ENCODE peak calls at places on chromosome 13, in ten cellular contexts. One of them, this sample, is unnamed.

GRCh38 chr13:100650321-100650720 is 24.3 kb downstream of the TMTC4 start:
- DNase-seq in cardiac muscle cell: no peak
- DNase-seq in lower lobe of right lung: no peak
- DNase-seq in neural progenitor cell: no peak
- DNase-seq in IMR-90: no peak
- DNase-seq in testis: no peak
- DNase-seq in OCI-LY7: no peak
- DNase-seq in upper lobe of left lung: no peak
- DNase-seq in hepatocyte: no peak
- DNase-seq in transverse colon: no peak
- DNase-seq in this sample: no peak

GRCh38 chr13:110107568-110108347 is 199.2 kb downstream of the COL4A1 start:
- DNase-seq in upper lobe of left lung: no peak
- DNase-seq in lower lobe of right lung: no peak
- DNase-seq in transverse colon: no peak
- DNase-seq in testis: no peak
- DNase-seq in neural progenitor cell: peak; percentile 61
- DNase-seq in cardiac muscle cell: no peak
- DNase-seq in IMR-90: no peak
- DNase-seq in OCI-LY7: no peak
- DNase-seq in hepatocyte: no peak
- DNase-seq in this sample: no peak

GRCh38 chr13:83538636-83539035 is 343.6 kb downstream of the SLITRK1 start:
- DNase-seq in neural progenitor cell: no peak
- DNase-seq in testis: no peak
- DNase-seq in transverse colon: no peak
- DNase-seq in upper lobe of left lung: no peak
- DNase-seq in OCI-LY7: no peak
- DNase-seq in hepatocyte: no peak
- DNase-seq in lower lobe of right lung: no peak
- DNase-seq in IMR-90: no peak
- DNase-seq in cardiac muscle cell: no peak
- DNase-seq in this sample: no peak

GRCh38 chr13:78608705-78609463 is 5.5 kb upstream of the POU4F1 start:
- DNase-seq in neural progenitor cell: peak; percentile 58
- DNase-seq in lower lobe of right lung: no peak
- DNase-seq in upper lobe of left lung: no peak
- DNase-seq in testis: no peak
- DNase-seq in hepatocyte: no peak
- DNase-seq in OCI-LY7: no peak
- DNase-seq in cardiac muscle cell: no peak
- DNase-seq in IMR-90: no peak
- DNase-seq in transverse colon: no peak
- DNase-seq in this sample: no peak

GRCh38 chr13:23643828-23644419 is 73.7 kb downstream of the TNFRSF19 start:
- DNase-seq in upper lobe of left lung: no peak
- DNase-seq in testis: no peak
- DNase-seq in lower lobe of right lung: no peak
- DNase-seq in hepatocyte: no peak
- DNase-seq in transverse colon: no peak
- DNase-seq in OCI-LY7: no peak
- DNase-seq in neural progenitor cell: no peak
- DNase-seq in cardiac muscle cell: no peak
- DNase-seq in IMR-90: no peak
- DNase-seq in this sample: no peak

GRCh38 chr13:41040584-41041334 is 20.6 kb upstream of the WBP4 start:
- DNase-seq in OCI-LY7: no peak
- DNase-seq in hepatocyte: no peak
- DNase-seq in testis: no peak
- DNase-seq in lower lobe of right lung: no peak
- DNase-seq in cardiac muscle cell: no peak
- DNase-seq in neural progenitor cell: no peak
- DNase-seq in IMR-90: peak; percentile 16
- DNase-seq in transverse colon: no peak
- DNase-seq in upper lobe of left lung: no peak
- DNase-seq in this sample: no peak

GRCh38 chr13:97321616-97322321 is 99.6 kb downstream of the MBNL2 start:
- DNase-seq in hepatocyte: no peak
- DNase-seq in transverse colon: no peak
- DNase-seq in neural progenitor cell: no peak
- DNase-seq in OCI-LY7: no peak
- DNase-seq in upper lobe of left lung: no peak
- DNase-seq in cardiac muscle cell: no peak
- DNase-seq in testis: no peak
- DNase-seq in lower lobe of right lung: no peak
- DNase-seq in IMR-90: no peak
- DNase-seq in this sample: no peak

GRCh38 chr13:98222816-98223215 is 45.7 kb upstream of the RNF113B start:
- DNase-seq in neural progenitor cell: no peak
- DNase-seq in lower lobe of right lung: no peak
- DNase-seq in OCI-LY7: no peak
- DNase-seq in upper lobe of left lung: no peak
- DNase-seq in hepatocyte: no peak
- DNase-seq in IMR-90: no peak
- DNase-seq in testis: no peak
- DNase-seq in cardiac muscle cell: no peak
- DNase-seq in transverse colon: no peak
- DNase-seq in this sample: no peak

GRCh38 chr13:46059405-46059804 is 6.9 kb upstream of the ZC3H13 start:
- DNase-seq in OCI-LY7: no peak
- DNase-seq in upper lobe of left lung: no peak
- DNase-seq in testis: no peak
- DNase-seq in transverse colon: no peak
- DNase-seq in cardiac muscle cell: no peak
- DNase-seq in hepatocyte: no peak
- DNase-seq in neural progenitor cell: no peak
- DNase-seq in lower lobe of right lung: no peak
- DNase-seq in IMR-90: no peak
- DNase-seq in this sample: no peak

GRCh38 chr13:111666377-111666776 is 345.9 kb downstream of the TEX29 start:
- DNase-seq in lower lobe of right lung: no peak
- DNase-seq in hepatocyte: no peak
- DNase-seq in transverse colon: no peak
- DNase-seq in IMR-90: no peak
- DNase-seq in neural progenitor cell: no peak
- DNase-seq in testis: no peak
- DNase-seq in cardiac muscle cell: no peak
- DNase-seq in OCI-LY7: no peak
- DNase-seq in upper lobe of left lung: no peak
- DNase-seq in this sample: no peak

GRCh38 chr13:34833562-34834182 is 108.4 kb upstream of the NBEA start:
- DNase-seq in lower lobe of right lung: no peak
- DNase-seq in transverse colon: no peak
- DNase-seq in testis: no peak
- DNase-seq in OCI-LY7: peak; percentile 1
- DNase-seq in upper lobe of left lung: no peak
- DNase-seq in IMR-90: peak; percentile 2
- DNase-seq in neural progenitor cell: peak; percentile 25
- DNase-seq in cardiac muscle cell: no peak
- DNase-seq in hepatocyte: peak; percentile 24
- DNase-seq in this sample: no peak

GRCh38 chr13:98822238-98822606 is 69.8 kb upstream of the SLC15A1 start:
- DNase-seq in hepatocyte: no peak
- DNase-seq in cardiac muscle cell: peak; percentile 9
- DNase-seq in IMR-90: peak; percentile 20
- DNase-seq in OCI-LY7: no peak
- DNase-seq in lower lobe of right lung: no peak
- DNase-seq in transverse colon: no peak
- DNase-seq in neural progenitor cell: no peak
- DNase-seq in upper lobe of left lung: no peak
- DNase-seq in testis: no peak
- DNase-seq in this sample: no peak

GRCh38 chr13:81089758-81090157 is 748.8 kb upstream of the SPRY2 start:
- DNase-seq in testis: no peak
- DNase-seq in upper lobe of left lung: no peak
- DNase-seq in cardiac muscle cell: no peak
- DNase-seq in lower lobe of right lung: no peak
- DNase-seq in transverse colon: no peak
- DNase-seq in IMR-90: no peak
- DNase-seq in neural progenitor cell: no peak
- DNase-seq in hepatocyte: peak; percentile 7
- DNase-seq in OCI-LY7: no peak
- DNase-seq in this sample: no peak

GRCh38 chr13:113129480-113129879 is 6.9 kb downstream of the F10 start:
- DNase-seq in OCI-LY7: no peak
- DNase-seq in lower lobe of right lung: peak; percentile 41
- DNase-seq in testis: no peak
- DNase-seq in transverse colon: no peak
- DNase-seq in IMR-90: no peak
- DNase-seq in upper lobe of left lung: no peak
- DNase-seq in hepatocyte: no peak
- DNase-seq in cardiac muscle cell: no peak
- DNase-seq in neural progenitor cell: no peak
- DNase-seq in this sample: no peak
- H3K4me3 ChIP-seq in OCI-LY7: no peak overlapping the region
- H3K4me3 ChIP-seq in lower lobe of right lung: no peak overlapping the region
- H3K4me3 ChIP-seq in testis: peak overlapping the region; percentile 37
- H3K4me3 ChIP-seq in transverse colon: no peak overlapping the region
- H3K4me3 ChIP-seq in IMR-90: no peak overlapping the region
- H3K4me3 ChIP-seq in upper lobe of left lung: peak overlapping the region; percentile 28
- H3K4me3 ChIP-seq in hepatocyte: no peak overlapping the region
- H3K4me3 ChIP-seq in cardiac muscle cell: no peak overlapping the region
- H3K4me3 ChIP-seq in neural progenitor cell: no peak overlapping the region
- H3K4me3 ChIP-seq in this sample: no peak overlapping the region

GRCh38 chr13:26295812-26296211 is 41.9 kb downstream of the CDK8 start:
- DNase-seq in transverse colon: no peak
- DNase-seq in hepatocyte: no peak
- DNase-seq in neural progenitor cell: no peak
- DNase-seq in upper lobe of left lung: no peak
- DNase-seq in lower lobe of right lung: no peak
- DNase-seq in testis: no peak
- DNase-seq in IMR-90: no peak
- DNase-seq in cardiac muscle cell: no peak
- DNase-seq in OCI-LY7: no peak
- DNase-seq in this sample: no peak

GRCh38 chr13:26305676-26306075 is 51.7 kb downstream of the CDK8 start:
- DNase-seq in testis: no peak
- DNase-seq in OCI-LY7: no peak
- DNase-seq in transverse colon: no peak
- DNase-seq in IMR-90: no peak
- DNase-seq in cardiac muscle cell: no peak
- DNase-seq in upper lobe of left lung: no peak
- DNase-seq in neural progenitor cell: no peak
- DNase-seq in hepatocyte: no peak
- DNase-seq in lower lobe of right lung: no peak
- DNase-seq in this sample: no peak

GRCh38 chr13:26299168-26299788 is 45.3 kb downstream of the CDK8 start:
- DNase-seq in transverse colon: no peak
- DNase-seq in IMR-90: peak; percentile 10
- DNase-seq in cardiac muscle cell: no peak
- DNase-seq in hepatocyte: no peak
- DNase-seq in OCI-LY7: no peak
- DNase-seq in lower lobe of right lung: no peak
- DNase-seq in testis: no peak
- DNase-seq in upper lobe of left lung: no peak
- DNase-seq in neural progenitor cell: no peak
- DNase-seq in this sample: no peak

GRCh38 chr13:26300140-26300539 is 46.2 kb downstream of the CDK8 start:
- DNase-seq in neural progenitor cell: no peak
- DNase-seq in hepatocyte: no peak
- DNase-seq in upper lobe of left lung: no peak
- DNase-seq in cardiac muscle cell: no peak
- DNase-seq in transverse colon: no peak
- DNase-seq in OCI-LY7: no peak
- DNase-seq in IMR-90: peak; percentile 86
- DNase-seq in lower lobe of right lung: no peak
- DNase-seq in testis: no peak
- DNase-seq in this sample: no peak
- H3K27ac ChIP-seq in neural progenitor cell: no peak overlapping the region
- H3K27ac ChIP-seq in hepatocyte: no peak overlapping the region
- H3K27ac ChIP-seq in upper lobe of left lung: no peak overlapping the region
- H3K27ac ChIP-seq in cardiac muscle cell: no peak overlapping the region
- H3K27ac ChIP-seq in transverse colon: no peak overlapping the region
- H3K27ac ChIP-seq in OCI-LY7: no peak overlapping the region
- H3K27ac ChIP-seq in IMR-90: no peak overlapping the region
- H3K27ac ChIP-seq in lower lobe of right lung: no peak overlapping the region
- H3K27ac ChIP-seq in testis: no peak overlapping the region
- H3K27ac ChIP-seq in this sample: no peak overlapping the region

GRCh38 chr13:50941146-50941545 is 31.6 kb downstream of the RNASEH2B start:
- DNase-seq in OCI-LY7: no peak
- DNase-seq in upper lobe of left lung: no peak
- DNase-seq in IMR-90: no peak
- DNase-seq in cardiac muscle cell: no peak
- DNase-seq in hepatocyte: no peak
- DNase-seq in neural progenitor cell: no peak
- DNase-seq in lower lobe of right lung: no peak
- DNase-seq in testis: no peak
- DNase-seq in transverse colon: no peak
- DNase-seq in this sample: no peak

GRCh38 chr13:50940509-50940908 is 30.9 kb downstream of the RNASEH2B start:
- DNase-seq in transverse colon: no peak
- DNase-seq in hepatocyte: no peak
- DNase-seq in lower lobe of right lung: no peak
- DNase-seq in OCI-LY7: no peak
- DNase-seq in upper lobe of left lung: no peak
- DNase-seq in neural progenitor cell: no peak
- DNase-seq in testis: no peak
- DNase-seq in IMR-90: no peak
- DNase-seq in cardiac muscle cell: no peak
- DNase-seq in this sample: no peak

GRCh38 chr13:50934735-50935419 is 25.3 kb downstream of the RNASEH2B start:
- DNase-seq in testis: no peak
- DNase-seq in cardiac muscle cell: no peak
- DNase-seq in hepatocyte: no peak
- DNase-seq in transverse colon: no peak
- DNase-seq in upper lobe of left lung: no peak
- DNase-seq in IMR-90: no peak
- DNase-seq in OCI-LY7: no peak
- DNase-seq in lower lobe of right lung: no peak
- DNase-seq in neural progenitor cell: no peak
- DNase-seq in this sample: no peak

DNA sequence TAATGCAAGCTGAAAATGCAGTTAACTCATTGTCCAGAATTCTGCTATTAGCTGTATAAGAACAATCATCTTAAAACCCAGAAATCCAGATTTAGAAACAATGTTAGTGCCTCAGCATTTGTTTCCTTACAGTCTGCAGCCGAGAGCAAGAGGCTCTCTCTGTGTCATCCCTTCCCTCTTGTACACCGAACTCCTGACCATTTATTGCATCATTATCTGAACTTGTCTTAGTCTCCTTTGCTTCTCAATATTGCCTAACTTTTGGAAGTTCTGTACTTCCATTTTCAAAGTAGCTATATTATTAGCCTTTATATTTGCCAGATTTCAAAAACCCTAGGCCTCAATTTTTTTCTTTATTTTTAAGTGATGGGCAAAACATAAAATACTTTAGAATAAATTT is 27.1 kb downstream of the RNASEH2B start:
- DNase-seq in cardiac muscle cell: no peak
- DNase-seq in neural progenitor cell: no peak
- DNase-seq in IMR-90: no peak
- DNase-seq in testis: no peak
- DNase-seq in transverse colon: no peak
- DNase-seq in lower lobe of right lung: no peak
- DNase-seq in hepatocyte: no peak
- DNase-seq in upper lobe of left lung: no peak
- DNase-seq in OCI-LY7: no peak
- DNase-seq in this sample: no peak
- H3K36me3 ChIP-seq in cardiac muscle cell: no peaks in the 10 kb centered on the region
- H3K36me3 ChIP-seq in neural progenitor cell: peaks cover 7% of the 10 kb centered on the region
- H3K36me3 ChIP-seq in IMR-90: peaks cover 9% of the 10 kb centered on the region
- H3K36me3 ChIP-seq in testis: no peaks in the 10 kb centered on the region
- H3K36me3 ChIP-seq in transverse colon: peaks cover 14% of the 10 kb centered on the region
- H3K36me3 ChIP-seq in lower lobe of right lung: peaks cover 56% of the 10 kb centered on the region
- H3K36me3 ChIP-seq in hepatocyte: no peaks in the 10 kb centered on the region
- H3K36me3 ChIP-seq in upper lobe of left lung: peaks cover 4% of the 10 kb centered on the region
- H3K36me3 ChIP-seq in OCI-LY7: peaks cover 96% of the 10 kb centered on the region
- H3K36me3 ChIP-seq in this sample: peaks cover 44% of the 10 kb centered on the region

GRCh38 chr13:94054159-94054558 is 425.3 kb downstream of the DCT start:
- DNase-seq in hepatocyte: no peak
- DNase-seq in transverse colon: no peak
- DNase-seq in lower lobe of right lung: no peak
- DNase-seq in IMR-90: no peak
- DNase-seq in testis: no peak
- DNase-seq in upper lobe of left lung: no peak
- DNase-seq in cardiac muscle cell: peak; percentile 47
- DNase-seq in neural progenitor cell: no peak
- DNase-seq in OCI-LY7: peak; percentile 14
- DNase-seq in this sample: no peak
- H3K4me3 ChIP-seq in hepatocyte: no peak overlapping the region
- H3K4me3 ChIP-seq in transverse colon: no peak overlapping the region
- H3K4me3 ChIP-seq in lower lobe of right lung: no peak overlapping the region
- H3K4me3 ChIP-seq in IMR-90: no peak overlapping the region
- H3K4me3 ChIP-seq in testis: no peak overlapping the region
- H3K4me3 ChIP-seq in upper lobe of left lung: no peak overlapping the region
- H3K4me3 ChIP-seq in cardiac muscle cell: no peak overlapping the region
- H3K4me3 ChIP-seq in neural progenitor cell: no peak overlapping the region
- H3K4me3 ChIP-seq in OCI-LY7: no peak overlapping the region
- H3K4me3 ChIP-seq in this sample: no peak overlapping the region

This sample was measured in upper lobe of right lung.